ENCODE peak calls at places on chromosomes 7 and 10, in eight cellular contexts. One of them, this sample, is unnamed. For H3K79me2, the result is how much of the 10 kb centered on the place peaks cover.

GRCh38 chr7:43577485-43577951 is 5.4 kb upstream of the STK17A start:
- DNase-seq in hepatocyte: peak
- DNase-seq in PC-3: no peak
- DNase-seq in GM23248: no peak
- DNase-seq in PC-9: no peak
- DNase-seq in H9: peak
- DNase-seq in neural progenitor cell: no peak
- DNase-seq in OCI-LY7: no peak
- DNase-seq in this sample: peak

GRCh38 chr7:74101061-74101681 is 17.6 kb downstream of the LIMK1 start:
- DNase-seq in neural progenitor cell: no peak
- DNase-seq in PC-3: no peak
- DNase-seq in hepatocyte: no peak
- DNase-seq in PC-9: no peak
- DNase-seq in H9: no peak
- DNase-seq in OCI-LY7: peak
- DNase-seq in GM23248: peak
- DNase-seq in this sample: no peak

GRCh38 chr10:104492349-104492940 is 138.8 kb downstream of the CFAP58 start:
- DNase-seq in H9: no peak
- DNase-seq in hepatocyte: peak
- DNase-seq in OCI-LY7: no peak
- DNase-seq in PC-3: no peak
- DNase-seq in GM23248: peak
- DNase-seq in neural progenitor cell: no peak
- DNase-seq in PC-9: no peak
- DNase-seq in this sample: no peak

GRCh38 chr7:25260862-25261454 is 32.7 kb upstream of the NPVF start:
- DNase-seq in H9: no peak
- DNase-seq in PC-3: no peak
- DNase-seq in OCI-LY7: peak
- DNase-seq in hepatocyte: peak
- DNase-seq in GM23248: peak
- DNase-seq in PC-9: no peak
- DNase-seq in neural progenitor cell: no peak
- DNase-seq in this sample: no peak

GRCh38 chr10:102457591-102458150 is 6.3 kb upstream of the C10orf95 start:
- DNase-seq in GM23248: no peak
- DNase-seq in neural progenitor cell: no peak
- DNase-seq in PC-9: no peak
- DNase-seq in hepatocyte: no peak
- DNase-seq in PC-3: no peak
- DNase-seq in OCI-LY7: no peak
- DNase-seq in H9: no peak
- DNase-seq in this sample: no peak

GRCh38 chr10:15469066-15469465 is 98.0 kb upstream of the FAM171A1 start:
- DNase-seq in GM23248: no peak
- DNase-seq in PC-3: no peak
- DNase-seq in PC-9: no peak
- DNase-seq in H9: no peak
- DNase-seq in neural progenitor cell: no peak
- DNase-seq in OCI-LY7: no peak
- DNase-seq in hepatocyte: no peak
- DNase-seq in this sample: no peak

GRCh38 chr10:126927799-126928198 is 22.6 kb downstream of the DOCK1 start:
- DNase-seq in OCI-LY7: no peak
- DNase-seq in PC-3: no peak
- DNase-seq in neural progenitor cell: no peak
- DNase-seq in H9: no peak
- DNase-seq in GM23248: no peak
- DNase-seq in hepatocyte: no peak
- DNase-seq in PC-9: no peak
- DNase-seq in this sample: no peak

GRCh38 chr7:67450171-67450570 is 453.5 kb downstream of the TYW1 start:
- DNase-seq in neural progenitor cell: no peak
- DNase-seq in PC-9: no peak
- DNase-seq in PC-3: no peak
- DNase-seq in OCI-LY7: no peak
- DNase-seq in hepatocyte: no peak
- DNase-seq in GM23248: no peak
- DNase-seq in H9: no peak
- DNase-seq in this sample: no peak

GRCh38 chr10:57696641-57697040 is 571.1 kb downstream of the IPMK start:
- DNase-seq in H9: no peak
- DNase-seq in PC-9: no peak
- DNase-seq in OCI-LY7: no peak
- DNase-seq in GM23248: peak
- DNase-seq in PC-3: peak
- DNase-seq in hepatocyte: peak
- DNase-seq in neural progenitor cell: no peak
- DNase-seq in this sample: no peak

GRCh38 chr10:86135191-86135590 is 231.4 kb downstream of the GRID1 start:
- DNase-seq in PC-3: no peak
- DNase-seq in neural progenitor cell: no peak
- DNase-seq in GM23248: no peak
- DNase-seq in PC-9: no peak
- DNase-seq in OCI-LY7: no peak
- DNase-seq in hepatocyte: no peak
- DNase-seq in H9: no peak
- DNase-seq in this sample: no peak

GRCh38 chr7:81470084-81470723 is 299.6 kb downstream of the HGF start:
- DNase-seq in PC-3: peak
- DNase-seq in H9: peak
- DNase-seq in PC-9: peak
- DNase-seq in neural progenitor cell: peak
- DNase-seq in GM23248: peak
- DNase-seq in hepatocyte: peak
- DNase-seq in OCI-LY7: peak
- DNase-seq in this sample: peak

GRCh38 chr10:58514102-58514472 is 1.4 kb downstream of the BICC1 start:
- DNase-seq in H9: no peak
- DNase-seq in GM23248: peak
- DNase-seq in hepatocyte: no peak
- DNase-seq in OCI-LY7: no peak
- DNase-seq in PC-9: no peak
- DNase-seq in PC-3: peak
- DNase-seq in neural progenitor cell: no peak
- DNase-seq in this sample: no peak

GRCh38 chr7:32536585-32536984 is 41.3 kb downstream of the AVL9 start:
- DNase-seq in GM23248: peak
- DNase-seq in hepatocyte: no peak
- DNase-seq in OCI-LY7: no peak
- DNase-seq in H9: no peak
- DNase-seq in PC-9: peak
- DNase-seq in neural progenitor cell: no peak
- DNase-seq in PC-3: peak
- DNase-seq in this sample: peak

GRCh38 chr10:116742367-116743265 is at the start of gene HSPA12A:
- DNase-seq in OCI-LY7: no peak
- DNase-seq in neural progenitor cell: peak
- DNase-seq in hepatocyte: peak
- DNase-seq in H9: peak
- DNase-seq in PC-9: peak
- DNase-seq in PC-3: peak
- DNase-seq in GM23248: peak
- DNase-seq in this sample: no peak

GRCh38 chr7:84647797-84648762 is 453.5 kb upstream of the SEMA3A start:
- DNase-seq in PC-3: peak
- DNase-seq in PC-9: no peak
- DNase-seq in H9: no peak
- DNase-seq in OCI-LY7: no peak
- DNase-seq in GM23248: peak
- DNase-seq in hepatocyte: no peak
- DNase-seq in neural progenitor cell: no peak
- DNase-seq in this sample: no peak

GRCh38 chr10:5800782-5801181 is 12.5 kb downstream of the GDI2 start:
- DNase-seq in H9: no peak
- DNase-seq in OCI-LY7: no peak
- DNase-seq in PC-3: no peak
- DNase-seq in GM23248: no peak
- DNase-seq in neural progenitor cell: no peak
- DNase-seq in hepatocyte: no peak
- DNase-seq in PC-9: no peak
- DNase-seq in this sample: no peak

GRCh38 chr10:122163182-122164027 is 107.7 kb upstream of the BTBD16 start:
- DNase-seq in OCI-LY7: no peak
- DNase-seq in neural progenitor cell: peak
- DNase-seq in PC-3: no peak
- DNase-seq in GM23248: peak
- DNase-seq in hepatocyte: peak
- DNase-seq in PC-9: no peak
- DNase-seq in H9: peak
- DNase-seq in this sample: no peak

GRCh38 chr10:110852255-110852896 is 19.4 kb upstream of the PDCD4 start:
- DNase-seq in OCI-LY7: no peak
- DNase-seq in PC-3: peak
- DNase-seq in GM23248: peak
- DNase-seq in neural progenitor cell: no peak
- DNase-seq in H9: no peak
- DNase-seq in PC-9: peak
- DNase-seq in hepatocyte: peak
- DNase-seq in this sample: peak

DNA sequence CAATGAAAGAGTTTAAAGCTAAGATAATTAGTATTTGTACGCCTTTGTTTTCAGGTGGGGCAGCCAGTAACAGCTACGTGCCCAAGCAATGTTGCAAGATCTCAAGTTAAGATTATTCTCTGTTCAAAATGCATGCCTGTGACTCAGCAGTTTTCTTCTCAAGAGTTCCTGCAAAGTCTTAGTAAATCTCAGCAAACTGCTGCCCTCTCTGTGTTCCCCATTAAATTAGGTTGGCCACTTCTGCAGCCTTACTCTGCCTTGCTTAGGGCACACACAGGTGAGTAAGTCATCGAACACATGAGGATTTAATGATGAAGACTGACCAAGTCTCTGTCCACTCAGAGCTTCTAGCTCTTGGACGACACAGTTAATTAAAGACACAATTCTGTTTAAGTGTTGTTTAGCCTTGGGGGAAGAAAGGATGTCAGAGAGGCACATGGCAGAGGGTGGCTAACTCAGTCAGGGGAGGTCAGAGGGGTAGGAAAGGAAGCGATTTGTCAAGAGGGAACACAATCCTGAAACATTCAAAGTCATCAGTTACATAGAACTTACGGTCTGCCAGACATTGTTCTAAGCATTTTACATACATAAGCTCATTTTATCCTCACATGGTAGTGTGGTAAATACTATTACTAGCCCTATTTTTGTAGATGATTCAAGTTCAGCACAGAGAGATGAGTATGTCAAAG is 20.2 kb upstream of the SLC35G1 start:
- DNase-seq in hepatocyte: peak
- DNase-seq in PC-3: no peak
- DNase-seq in PC-9: peak
- DNase-seq in GM23248: peak
- DNase-seq in neural progenitor cell: no peak
- DNase-seq in OCI-LY7: no peak
- DNase-seq in H9: no peak
- DNase-seq in this sample: no peak
- H3K4me2 ChIP-seq in hepatocyte: no peak
- H3K4me2 ChIP-seq in PC-3: no peak
- H3K4me2 ChIP-seq in PC-9: no peak
- H3K4me2 ChIP-seq in GM23248: no peak
- H3K4me2 ChIP-seq in neural progenitor cell: no peak
- H3K4me2 ChIP-seq in OCI-LY7: no peak
- H3K4me2 ChIP-seq in H9: no peak
- H3K4me2 ChIP-seq in this sample: peak

DNA sequence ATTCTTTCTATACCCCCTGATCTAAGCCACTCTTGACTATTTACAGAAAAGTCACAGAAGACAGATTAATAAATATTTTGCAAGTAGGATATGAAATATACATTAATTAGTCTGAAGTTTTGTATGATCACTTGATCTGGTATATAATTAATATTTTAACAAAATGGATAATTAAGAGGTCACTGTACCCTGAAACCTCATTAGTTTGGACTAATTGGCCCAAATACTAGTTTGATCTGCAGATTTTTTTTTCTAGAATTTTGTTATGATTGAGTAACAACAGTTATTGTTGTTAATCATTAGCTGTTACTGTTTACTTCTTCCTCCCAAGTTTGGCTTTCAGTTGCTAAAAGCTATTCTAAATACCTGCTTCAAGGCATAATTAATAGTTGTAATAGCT is 2.7 kb downstream of the NHLRC2 start:
- DNase-seq in hepatocyte: no peak
- DNase-seq in PC-3: no peak
- DNase-seq in H9: no peak
- DNase-seq in neural progenitor cell: no peak
- DNase-seq in OCI-LY7: no peak
- DNase-seq in PC-9: no peak
- DNase-seq in GM23248: peak
- DNase-seq in this sample: no peak
- H3K79me2 ChIP-seq in hepatocyte: half or more
- H3K79me2 ChIP-seq in PC-3: half or more
- H3K79me2 ChIP-seq in H9: under half
- H3K79me2 ChIP-seq in neural progenitor cell: half or more
- H3K79me2 ChIP-seq in OCI-LY7: half or more
- H3K79me2 ChIP-seq in PC-9: under half
- H3K79me2 ChIP-seq in GM23248: half or more
- H3K79me2 ChIP-seq in this sample: under half

DNA sequence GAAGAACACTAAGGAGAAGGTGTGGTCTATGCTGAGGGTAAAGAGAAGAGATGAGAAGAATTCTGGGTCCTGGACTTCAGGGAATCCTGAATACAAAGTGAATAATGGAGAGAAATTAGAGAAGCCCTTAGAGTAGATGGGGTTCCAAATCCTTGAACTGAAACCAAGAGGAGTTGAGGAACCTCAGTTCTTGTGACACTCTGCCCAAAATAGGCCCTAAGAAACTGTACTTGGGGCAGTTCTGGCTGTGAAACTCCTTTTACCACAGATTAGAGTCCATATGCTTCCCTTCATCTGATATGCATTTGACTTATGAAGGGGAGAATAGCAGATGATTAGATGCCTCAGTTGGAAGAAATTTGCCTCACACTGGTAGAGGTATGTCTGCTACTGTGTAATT is 19.0 kb downstream of the TES start:
- DNase-seq in OCI-LY7: no peak
- DNase-seq in H9: no peak
- DNase-seq in hepatocyte: no peak
- DNase-seq in neural progenitor cell: no peak
- DNase-seq in PC-9: no peak
- DNase-seq in PC-3: no peak
- DNase-seq in GM23248: no peak
- DNase-seq in this sample: no peak
- H3K4me2 ChIP-seq in OCI-LY7: no peak
- H3K4me2 ChIP-seq in H9: no peak
- H3K4me2 ChIP-seq in hepatocyte: no peak
- H3K4me2 ChIP-seq in neural progenitor cell: no peak
- H3K4me2 ChIP-seq in PC-9: no peak
- H3K4me2 ChIP-seq in PC-3: no peak
- H3K4me2 ChIP-seq in GM23248: no peak
- H3K4me2 ChIP-seq in this sample: peak

DNA sequence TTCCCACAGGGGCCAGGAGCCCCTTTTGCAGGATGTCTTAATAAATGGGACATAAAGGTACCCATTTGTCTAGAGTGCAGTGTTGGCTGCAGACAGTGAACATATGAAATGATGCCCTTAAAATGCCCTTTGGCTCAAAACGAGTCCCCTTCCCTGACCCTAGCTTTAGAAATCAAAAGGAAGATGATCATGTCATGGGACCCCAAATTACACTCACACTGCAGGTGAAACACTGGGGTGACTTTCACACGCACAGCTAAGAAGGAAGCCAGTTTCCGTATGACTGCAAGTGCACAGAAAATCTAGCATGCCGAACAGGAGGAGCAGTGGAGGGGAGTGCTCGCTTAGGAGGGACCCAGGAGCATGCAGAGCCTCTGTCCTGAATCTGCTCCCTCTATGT is 154.5 kb upstream of the KLF14 start:
- DNase-seq in neural progenitor cell: no peak
- DNase-seq in PC-9: no peak
- DNase-seq in H9: no peak
- DNase-seq in hepatocyte: no peak
- DNase-seq in PC-3: no peak
- DNase-seq in GM23248: no peak
- DNase-seq in OCI-LY7: no peak
- DNase-seq in this sample: no peak
- H3K79me2 ChIP-seq in neural progenitor cell: under half
- H3K79me2 ChIP-seq in PC-9: half or more
- H3K79me2 ChIP-seq in H9: under half
- H3K79me2 ChIP-seq in hepatocyte: under half
- H3K79me2 ChIP-seq in PC-3: half or more
- H3K79me2 ChIP-seq in GM23248: half or more
- H3K79me2 ChIP-seq in OCI-LY7: under half
- H3K79me2 ChIP-seq in this sample: half or more

This sample was measured in keratinocyte.